ENCODE peak calls at places on chromosomes 6 and 20, in five cellular contexts. X is tibial artery, L is A549, B is PC-9, F is heart left ventricle. Q is an unnamed sample.

GRCh38 chr6:77548190-77548589 is 84.9 kb upstream of the HTR1B start:
- DNase-seq in X (no peak), L (no peak), B (no peak), F (no peak), Q (no peak)

GRCh38 chr6:89239338-89239737 is 22.2 kb upstream of the GABRR1 start:
- DNase-seq in X (no peak), L (no peak), B (no peak), F (no peak), Q (no peak)

GRCh38 chr6:82525775-82526515 is 162.3 kb downstream of the TPBG start:
- DNase-seq in X (no peak), L (no peak), B (no peak), F (no peak), Q (no peak)

GRCh38 chr6:48183816-48184215 is 72.8 kb upstream of the PTCHD4 start:
- DNase-seq in X (no peak), L (no peak), B (no peak), F (no peak), Q (no peak)

GRCh38 chr6:119511024-119511423 is 161.5 kb upstream of the MAN1A1 start:
- DNase-seq in X (no peak), L (no peak), B (no peak), F (no peak), Q (no peak)

GRCh38 chr6:116087437-116088027 is 13.1 kb upstream of the NT5DC1 start:
- DNase-seq in X (no peak), L (no peak), B (no peak), F (no peak), Q (no peak)

GRCh38 chr20:7984192-7984591 is 35.4 kb downstream of the TMX4 start:
- DNase-seq in X (no peak), L (no peak), B (no peak), F (no peak), Q (no peak)

GRCh38 chr20:8787090-8787489 is 281.8 kb upstream of the PLCB4 start:
- DNase-seq in X (no peak), L (no peak), B (no peak), F (no peak), Q (no peak)

GRCh38 chr6:34484899-34485298 is 19.0 kb downstream of the PACSIN1 start:
- DNase-seq in X (no peak), L (no peak), B (peak; percentile 78), F (no peak), Q (no peak)

GRCh38 chr6:135053433-135053832 is 1.2 kb downstream of the HBS1L start:
- DNase-seq in X (no peak), L (no peak), B (no peak), F (no peak), Q (no peak)

GRCh38 chr6:110389689-110390382 is 25.5 kb downstream of the DDO start:
- DNase-seq in X (no peak), L (no peak), B (no peak), F (no peak), Q (no peak)

GRCh38 chr20:58571942-58572666 is 56.9 kb upstream of the APCDD1L start:
- DNase-seq in X (no peak), L (no peak), B (no peak), F (no peak), Q (no peak)
- H3K27ac ChIP-seq in X (peak overlapping the region; percentile 49), L (no peak overlapping the region), B (no peak overlapping the region), F (no peak overlapping the region), Q (no peak overlapping the region)

DNA sequence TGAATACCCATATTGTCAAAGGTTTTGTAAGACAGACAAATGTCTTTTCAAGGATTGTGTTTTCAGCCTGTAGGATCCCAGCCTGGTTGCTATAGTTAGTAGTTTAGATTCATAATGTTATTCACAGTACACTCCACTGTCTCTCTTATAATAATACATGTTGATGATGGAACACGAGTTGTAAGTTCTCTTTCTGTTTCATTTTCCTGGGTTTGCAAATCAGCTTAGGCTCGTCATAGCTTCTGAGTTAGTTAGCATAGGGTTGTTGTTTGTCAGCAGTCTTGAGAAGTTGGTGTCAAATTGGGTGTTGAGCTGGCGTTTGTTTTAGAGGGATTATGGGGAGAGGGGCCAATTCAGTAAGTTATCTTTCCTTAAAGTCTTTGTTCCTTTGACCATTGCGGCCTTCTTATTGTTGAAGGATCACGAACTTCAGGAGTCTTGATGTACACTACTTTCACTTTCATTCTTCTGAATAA is 45.8 kb downstream of the QKI start:
- DNase-seq in X (no peak), L (peak; percentile 4), B (no peak), F (no peak), Q (no peak)
- H3K27ac ChIP-seq in X (peak overlapping the region; percentile 3), L (peak overlapping the region; percentile 80), B (no peak overlapping the region), F (peak overlapping the region; percentile 32), Q (peak overlapping the region; percentile 41)

GRCh38 chr6:108876929-108877775 is 28.9 kb downstream of the ARMC2 start:
- DNase-seq in X (peak; percentile 92), L (no peak), B (no peak), F (peak; percentile 92), Q (peak; percentile 95)
- H3K27ac ChIP-seq in X (peak overlapping the region; percentile 68), L (no peak overlapping the region), B (no peak overlapping the region), F (peak overlapping the region; percentile 77), Q (peak overlapping the region; percentile 81)

GRCh38 chr20:44135811-44136204 is 51.2 kb downstream of the JPH2 start:
- DNase-seq in X (no peak), L (no peak), B (no peak), F (no peak), Q (no peak)

GRCh38 chr20:44134897-44135810 is 51.8 kb downstream of the JPH2 start:
- DNase-seq in X (peak; percentile 62), L (no peak), B (no peak), F (peak; percentile 22), Q (no peak)

GRCh38 chr20:44138859-44139258 is 48.1 kb downstream of the JPH2 start:
- DNase-seq in X (peak; percentile 76), L (no peak), B (no peak), F (peak; percentile 48), Q (no peak)

GRCh38 chr20:44136579-44136978 is 50.4 kb downstream of the JPH2 start:
- DNase-seq in X (no peak), L (no peak), B (no peak), F (no peak), Q (no peak)

GRCh38 chr20:44137210-44137781 is 49.7 kb downstream of the JPH2 start:
- DNase-seq in X (peak; percentile 83), L (no peak), B (peak; percentile 34), F (peak; percentile 80), Q (no peak)
- H3K27ac ChIP-seq in X (peak overlapping the region; percentile 92), L (no peak overlapping the region), B (no peak overlapping the region), F (peak overlapping the region; percentile 91), Q (peak overlapping the region; percentile 91)

Q was measured in right atrium auricular region.